ENCODE peak calls at places on chromosomes 16 and 17, in seven cellular contexts. Z, V, T, W, S, X and D are unnamed samples.

GRCh38 chr16:1830213-1830612 is 3.2 kb downstream of the FAHD1 start:
- DNase-seq in Z (no peak), V (no peak), T (no peak), W (no peak), S (no peak), X (no peak), D (no peak)

GRCh38 chr16:84603115-84603816 is 14.6 kb downstream of the COTL1 start:
- DNase-seq in Z (peak), V (peak), T (no peak), W (peak), S (peak), X (peak), D (peak)

GRCh38 chr16:68310441-68311315 is at the start of the genes PRMT7 and SLC7A6OS:
- DNase-seq in Z (peak), V (peak), T (peak), W (peak), S (peak), X (peak), D (peak)

GRCh38 chr17:81500026-81500425 is 12.6 kb downstream of the ACTG1 start:
- DNase-seq in Z (no peak), V (no peak), T (no peak), W (no peak), S (no peak), X (no peak), D (no peak)

GRCh38 chr16:75732871-75733270 is 6.6 kb upstream of the CPHXL start:
- DNase-seq in Z (no peak), V (no peak), T (no peak), W (no peak), S (no peak), X (no peak), D (no peak)

GRCh38 chr16:58306327-58306726 is 11.5 kb upstream of the PRSS54 start:
- DNase-seq in Z (peak), V (no peak), T (no peak), W (peak), S (no peak), X (peak), D (peak)

GRCh38 chr17:3892095-3892998 is 506 bp downstream of the CAMKK1 start:
- DNase-seq in Z (peak), V (peak), T (peak), W (peak), S (no peak), X (peak), D (no peak)

GRCh38 chr17:883586-883962 is 96.0 kb downstream of the NXN start:
- DNase-seq in Z (no peak), V (no peak), T (no peak), W (no peak), S (no peak), X (no peak), D (no peak)

GRCh38 chr16:69930117-69930776 is 20.9 kb upstream of the CLEC18A start:
- DNase-seq in Z (peak), V (no peak), T (peak), W (peak), S (no peak), X (peak), D (peak)

GRCh38 chr16:3328643-3329042 is 23.3 kb downstream of the ZNF75A start:
- DNase-seq in Z (no peak), V (no peak), T (no peak), W (no peak), S (no peak), X (no peak), D (no peak)

GRCh38 chr17:45814622-45815606 is 29.8 kb upstream of the SPPL2C start:
- DNase-seq in Z (no peak), V (no peak), T (no peak), W (no peak), S (no peak), X (no peak), D (no peak)

GRCh38 chr16:51062039-51062438 is 89.0 kb downstream of the SALL1 start:
- DNase-seq in Z (no peak), V (no peak), T (no peak), W (no peak), S (no peak), X (no peak), D (no peak)

GRCh38 chr17:74522381-74523090 is 8.7 kb downstream of the CD300LB start:
- DNase-seq in Z (no peak), V (no peak), T (no peak), W (no peak), S (no peak), X (no peak), D (no peak)

GRCh38 chr17:73325527-73325842 is 13.7 kb upstream of the CDC42EP4 start:
- DNase-seq in Z (no peak), V (no peak), T (no peak), W (no peak), S (peak), X (peak), D (no peak)

DNA sequence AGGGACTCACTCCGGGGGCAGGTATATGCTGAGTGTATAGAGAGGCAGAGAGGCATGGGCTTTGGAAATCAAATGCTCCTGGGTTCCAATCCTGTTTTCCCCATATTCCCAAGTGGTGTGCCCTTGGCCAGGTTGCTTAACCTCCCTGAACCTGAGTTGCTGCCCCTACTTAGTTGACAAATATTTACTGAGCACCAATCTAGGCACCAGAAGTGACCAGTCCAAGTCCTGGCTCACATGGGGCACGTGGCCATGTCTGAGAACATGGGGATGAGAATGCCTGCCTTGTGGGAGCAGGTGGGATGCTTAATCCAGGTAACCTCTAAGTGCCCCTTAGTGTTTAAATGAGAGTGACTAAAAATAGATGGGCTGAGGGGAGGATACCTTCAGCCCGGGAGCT is 4.2 kb downstream of the SOCS3 start:
- DNase-seq in Z (no peak), V (no peak), T (no peak), W (no peak), S (no peak), X (no peak), D (no peak)
- H3K4me3 ChIP-seq in Z (no peak), V (no peak), T (no peak), W (peak), S (no peak), X (peak), D (peak)

GRCh38 chr17:77657821-77658220 is 300.7 kb upstream of the TNRC6C start:
- DNase-seq in Z (no peak), V (no peak), T (no peak), W (no peak), S (no peak), X (no peak), D (no peak)

GRCh38 chr17:77656054-77656453 is 302.4 kb upstream of the TNRC6C start:
- DNase-seq in Z (no peak), V (no peak), T (no peak), W (no peak), S (no peak), X (no peak), D (no peak)

GRCh38 chr17:77654296-77654695 is 304.2 kb upstream of the TNRC6C start:
- DNase-seq in Z (no peak), V (no peak), T (no peak), W (no peak), S (no peak), X (no peak), D (no peak)

GRCh38 chr17:77651983-77652382 is 306.5 kb upstream of the TNRC6C start:
- DNase-seq in Z (no peak), V (no peak), T (no peak), W (no peak), S (no peak), X (no peak), D (no peak)

GRCh38 chr17:77654861-77655260 is 303.6 kb upstream of the TNRC6C start:
- DNase-seq in Z (no peak), V (no peak), T (no peak), W (no peak), S (no peak), X (no peak), D (no peak)
- H3K4me3 ChIP-seq in Z (no peak), V (no peak), T (no peak), W (no peak), S (no peak), X (no peak), D (no peak)

GRCh38 chr16:80024443-80024842 is 423.9 kb upstream of the MAF start:
- DNase-seq in Z (no peak), V (no peak), T (no peak), W (no peak), S (no peak), X (no peak), D (no peak)
- H3K4me3 ChIP-seq in Z (no peak), V (no peak), T (no peak), W (no peak), S (no peak), X (no peak), D (no peak)

GRCh38 chr17:44005527-44005864 is 1.1 kb downstream of the NAGS start:
- DNase-seq in Z (no peak), V (no peak), T (no peak), W (no peak), S (no peak), X (no peak), D (no peak)

GRCh38 chr17:44008205-44008909 is 3.9 kb downstream of the NAGS start:
- DNase-seq in Z (no peak), V (no peak), T (no peak), W (no peak), S (no peak), X (no peak), D (no peak)

GRCh38 chr17:44005865-44006580 is 1.6 kb downstream of the NAGS start:
- DNase-seq in Z (no peak), V (no peak), T (no peak), W (no peak), S (no peak), X (peak), D (no peak)

GRCh38 chr17:44006581-44007345 is 2.3 kb downstream of the NAGS start:
- DNase-seq in Z (peak), V (peak), T (peak), W (peak), S (peak), X (peak), D (peak)

GRCh38 chr17:44007346-44008204 is 3.2 kb downstream of the NAGS start:
- DNase-seq in Z (peak), V (no peak), T (no peak), W (peak), S (no peak), X (peak), D (no peak)
- H3K4me3 ChIP-seq in Z (peak), V (peak), T (peak), W (peak), S (peak), X (peak), D (peak)